ENCODE peak calls at places on chromosome 22, in ten cellular contexts. P, R, D, Y, U, V, K, S, Z and X are unnamed samples.

GRCh38 chr22:42944409-42944808 is 70.5 kb downstream of the PACSIN2 start:
- DNase-seq in S (no peak), U (no peak), K (no peak), Y (no peak), R (no peak), V (no peak), D (no peak), P (no peak), Z (no peak), X (no peak)

GRCh38 chr22:47110817-47111443 is 348.5 kb downstream of the TBC1D22A start:
- DNase-seq in K (peak; percentile 41), U (no peak), S (no peak), Z (no peak), D (no peak), R (no peak), P (no peak), Y (no peak), V (no peak), X (no peak)

GRCh38 chr22:31695423-31695822 is 33.4 kb upstream of the PISD start:
- DNase-seq in U (no peak), D (no peak), V (no peak), R (no peak), Z (no peak), K (no peak), S (no peak), Y (no peak), P (no peak), X (no peak)

GRCh38 chr22:45740236-45740635 is 68.6 kb downstream of the ATXN10 start:
- DNase-seq in S (no peak), U (no peak), Y (no peak), D (no peak), P (no peak), R (no peak), K (no peak), V (peak; percentile 26), Z (no peak), X (no peak)

GRCh38 chr22:36480941-36481392 is 473 bp downstream of the TXN2 start:
- DNase-seq in D (no peak), U (no peak), R (no peak), P (no peak), V (no peak), S (no peak), Z (no peak), Y (no peak), K (no peak), X (no peak)

GRCh38 chr22:46137218-46137766 is 13.0 kb upstream of the PPARA start:
- DNase-seq in Y (no peak), V (no peak), S (no peak), R (no peak), U (no peak), D (no peak), P (no peak), K (no peak), Z (no peak), X (no peak)

GRCh38 chr22:49240016-49240380 is 587.7 kb downstream of the BRD1 start:
- DNase-seq in K (no peak), P (no peak), R (no peak), U (no peak), S (no peak), Y (no peak), V (no peak), Z (no peak), D (no peak), X (no peak)

GRCh38 chr22:20520093-20520511 is 12.7 kb downstream of the MED15 start:
- DNase-seq in V (peak; percentile 66), P (no peak), Y (no peak), Z (no peak), R (no peak), S (no peak), D (no peak), K (no peak), U (no peak), X (no peak)